ENCODE peak calls at places on chromosomes 11 and 22, in eight cellular contexts. D is psoas muscle; V is smooth muscle cell of the brain vasculature; G is WTC11; B is Ammon's horn; K is H1; P is AG09319; A is stimulated activated effector memory CD8-positive, alpha-beta T cell treated with anti-CD3 and anti-CD28 coated beads, Interleukin-12 subunit alpha, Interleukin-12 subunit beta, amount 100 ng/mL, for 72 hours. W is an unnamed sample.

GRCh38 chr11:118095967-118096367 is 9.2 kb upstream of the SMIM35 start:
- DNase-seq in B (no peak), G (no peak), A (no peak), D (no peak), K (no peak), P (no peak), V (no peak), W (no peak)

GRCh38 chr11:2536440-2536989 is 91.7 kb downstream of the KCNQ1 start:
- DNase-seq in B (no peak), G (no peak), V (no peak), D (peak), P (no peak), K (no peak), A (no peak), W (no peak)

GRCh38 chr11:250740-251299 is 14.0 kb downstream of the PSMD13 start:
- DNase-seq in P (no peak), G (peak), A (peak), B (peak), K (peak), V (no peak), D (peak), W (no peak)

GRCh38 chr22:40322818-40323447 is 23.4 kb upstream of the ADSL start:
- DNase-seq in V (no peak), A (no peak), K (no peak), D (no peak), B (no peak), P (no peak), G (no peak), W (no peak)

GRCh38 chr22:43474161-43475101 is 62.6 kb downstream of the MPPED1 start:
- DNase-seq in G (no peak), P (no peak), K (no peak), D (no peak), V (no peak), A (no peak), B (no peak), W (no peak)

GRCh38 chr11:119729581-119730346 is 764 bp upstream of the NECTIN1 start:
- DNase-seq in V (no peak), P (peak), G (peak), A (no peak), D (peak), K (peak), B (peak), W (no peak)

GRCh38 chr11:30960387-30960992 is 374.3 kb upstream of the MPPED2 start:
- DNase-seq in G (no peak), P (peak), D (no peak), K (no peak), V (no peak), B (peak), A (no peak), W (no peak)

GRCh38 chr22:44263547-44263946 is 49.2 kb downstream of the SHISAL1 start:
- DNase-seq in B (no peak), K (no peak), D (no peak), P (no peak), V (no peak), G (peak), A (no peak), W (no peak)

GRCh38 chr22:27990879-27991278 is 71.8 kb upstream of the PITPNB start:
- DNase-seq in A (no peak), V (no peak), P (no peak), G (peak), B (no peak), D (peak), K (peak), W (no peak)

GRCh38 chr11:76665172-76665571 is 5.4 kb downstream of the LRRC32 start:
- DNase-seq in A (no peak), V (no peak), D (no peak), G (no peak), P (no peak), K (no peak), B (no peak), W (no peak)

GRCh38 chr22:44595841-44596341 is 97.9 kb upstream of the RTL6 start:
- DNase-seq in A (no peak), K (no peak), V (no peak), P (no peak), G (no peak), D (no peak), B (peak), W (no peak)

GRCh38 chr11:92552942-92553341 is 328.3 kb downstream of the FAT3 start:
- DNase-seq in P (no peak), V (no peak), A (no peak), K (no peak), D (no peak), G (no peak), B (no peak), W (no peak)

GRCh38 chr11:12276356-12276755 is 101.0 kb upstream of the PARVA start:
- DNase-seq in G (no peak), D (no peak), K (no peak), P (no peak), A (no peak), B (no peak), V (no peak), W (no peak)

GRCh38 chr11:10568486-10568941 is at the start of gene LYVE1:
- DNase-seq in V (peak), D (no peak), K (no peak), A (no peak), P (no peak), G (no peak), B (peak), W (no peak)

GRCh38 chr22:49599039-49599438 is 228.6 kb downstream of the BRD1 start:
- DNase-seq in K (peak), V (no peak), G (no peak), D (no peak), A (no peak), P (no peak), B (no peak), W (no peak)

GRCh38 chr11:5460983-5461621 is 12.0 kb downstream of the OR51I2 start:
- DNase-seq in D (no peak), P (no peak), G (no peak), V (no peak), B (no peak), K (no peak), A (no peak), W (no peak)

GRCh38 chr22:17368727-17369552 is at the start of gene CECR2:
- DNase-seq in D (peak), G (peak), P (no peak), V (no peak), K (peak), A (no peak), B (peak), W (no peak)

GRCh38 chr11:43941257-43941879 is 1.1 kb upstream of the C11orf96 start:
- DNase-seq in D (no peak), A (no peak), K (no peak), P (no peak), B (no peak), V (no peak), G (no peak), W (no peak)

W was measured in amniotic stem cell.